ENCODE peak calls at places on chromosome 17, in four cellular contexts. One of them, this sample, is unnamed. For H3K4me1, the result is how much of the 10 kb centered on the place peaks cover.

GRCh38 chr17:42107597-42108576 is 4.6 kb downstream of the DHX58 start:
- DNase-seq in PC-3: no peak
- DNase-seq in H1: peak
- DNase-seq in mesendoderm: peak
- DNase-seq in this sample: peak

GRCh38 chr17:3656353-3656752 is 12.0 kb downstream of the TAX1BP3 start:
- DNase-seq in PC-3: no peak
- DNase-seq in mesendoderm: no peak
- DNase-seq in H1: no peak
- DNase-seq in this sample: no peak

GRCh38 chr17:2180768-2181167 is 122.8 kb downstream of the SMG6 start:
- DNase-seq in PC-3: no peak
- DNase-seq in H1: no peak
- DNase-seq in mesendoderm: no peak
- DNase-seq in this sample: no peak

GRCh38 chr17:32971171-32971570 is 20.5 kb upstream of the SPACA3 start:
- DNase-seq in H1: no peak
- DNase-seq in PC-3: peak
- DNase-seq in mesendoderm: no peak
- DNase-seq in this sample: no peak

GRCh38 chr17:57408064-57408811 is 151.9 kb downstream of the MSI2 start:
- DNase-seq in H1: no peak
- DNase-seq in mesendoderm: peak
- DNase-seq in PC-3: peak
- DNase-seq in this sample: peak

GRCh38 chr17:82752371-82753200 is 721 bp downstream of the TBCD start:
- DNase-seq in PC-3: no peak
- DNase-seq in mesendoderm: no peak
- DNase-seq in H1: no peak
- DNase-seq in this sample: no peak

GRCh38 chr17:83137523-83137922 is 58.1 kb downstream of the METRNL start:
- DNase-seq in H1: no peak
- DNase-seq in mesendoderm: no peak
- DNase-seq in PC-3: no peak
- DNase-seq in this sample: no peak

GRCh38 chr17:68591583-68591982 is 9.6 kb downstream of the FAM20A start:
- DNase-seq in H1: no peak
- DNase-seq in mesendoderm: peak
- DNase-seq in PC-3: peak
- DNase-seq in this sample: no peak

GRCh38 chr17:21282231-21282630 is 2.3 kb upstream of the MAP2K3 start:
- DNase-seq in H1: no peak
- DNase-seq in PC-3: peak
- DNase-seq in mesendoderm: peak
- DNase-seq in this sample: peak

GRCh38 chr17:73689596-73690275 is 45.5 kb upstream of the SDK2 start:
- DNase-seq in PC-3: no peak
- DNase-seq in H1: no peak
- DNase-seq in mesendoderm: no peak
- DNase-seq in this sample: no peak

GRCh38 chr17:27315322-27315721 is 21.4 kb downstream of the WSB1 start:
- DNase-seq in H1: no peak
- DNase-seq in PC-3: no peak
- DNase-seq in mesendoderm: no peak
- DNase-seq in this sample: peak

GRCh38 chr17:73705594-73705993 is 61.3 kb upstream of the SDK2 start:
- DNase-seq in PC-3: peak
- DNase-seq in H1: no peak
- DNase-seq in mesendoderm: no peak
- DNase-seq in this sample: peak

GRCh38 chr17:15966879-15967248 is 21.9 kb downstream of the ADORA2B start:
- DNase-seq in mesendoderm: peak
- DNase-seq in H1: no peak
- DNase-seq in PC-3: peak
- DNase-seq in this sample: no peak

GRCh38 chr17:556431-556995 is 158.1 kb downstream of the VPS53 start:
- DNase-seq in H1: no peak
- DNase-seq in mesendoderm: no peak
- DNase-seq in PC-3: no peak
- DNase-seq in this sample: no peak

GRCh38 chr17:5226940-5227878 is 7.5 kb downstream of the SCIMP start:
- DNase-seq in mesendoderm: peak
- DNase-seq in H1: no peak
- DNase-seq in PC-3: no peak
- DNase-seq in this sample: no peak

GRCh38 chr17:76271669-76272540 is 6.8 kb downstream of the UBALD2 start:
- DNase-seq in H1: no peak
- DNase-seq in mesendoderm: peak
- DNase-seq in PC-3: no peak
- DNase-seq in this sample: no peak

GRCh38 chr17:10089221-10089799 is 109.1 kb downstream of the GAS7 start:
- DNase-seq in H1: no peak
- DNase-seq in PC-3: no peak
- DNase-seq in mesendoderm: no peak
- DNase-seq in this sample: no peak

GRCh38 chr17:50642071-50642721 is 7.5 kb downstream of the ABCC3 start:
- DNase-seq in H1: no peak
- DNase-seq in PC-3: no peak
- DNase-seq in mesendoderm: no peak
- DNase-seq in this sample: no peak

GRCh38 chr17:77786740-77787505 is 171.6 kb upstream of the TNRC6C start:
- DNase-seq in mesendoderm: peak
- DNase-seq in H1: peak
- DNase-seq in PC-3: no peak
- DNase-seq in this sample: no peak

GRCh38 chr17:48724241-48725004 is 1.4 kb downstream of the PRAC2 start:
- DNase-seq in H1: no peak
- DNase-seq in mesendoderm: peak
- DNase-seq in PC-3: peak
- DNase-seq in this sample: peak

GRCh38 chr17:82687375-82687861 is 11.1 kb downstream of the RAB40B start:
- DNase-seq in H1: no peak
- DNase-seq in mesendoderm: no peak
- DNase-seq in PC-3: no peak
- DNase-seq in this sample: no peak

GRCh38 chr17:48601528-48602430 is 3.0 kb downstream of the HOXB6 start:
- DNase-seq in H1: no peak
- DNase-seq in mesendoderm: no peak
- DNase-seq in PC-3: no peak
- DNase-seq in this sample: peak

GRCh38 chr17:67378444-67379250 is 1.6 kb downstream of the PITPNC1 start:
- DNase-seq in PC-3: peak
- DNase-seq in mesendoderm: peak
- DNase-seq in H1: no peak
- DNase-seq in this sample: peak

GRCh38 chr17:61816538-61816937 is 46.8 kb downstream of the BRIP1 start:
- DNase-seq in H1: no peak
- DNase-seq in mesendoderm: no peak
- DNase-seq in PC-3: no peak
- DNase-seq in this sample: no peak

GRCh38 chr17:38727661-38728220 is 2.4 kb upstream of the CISD3 start:
- DNase-seq in mesendoderm: no peak
- DNase-seq in H1: no peak
- DNase-seq in PC-3: no peak
- DNase-seq in this sample: no peak

GRCh38 chr17:77503916-77504651 is 363.3 kb downstream of the SEC14L1 start:
- DNase-seq in PC-3: no peak
- DNase-seq in H1: no peak
- DNase-seq in mesendoderm: peak
- DNase-seq in this sample: peak

GRCh38 chr17:42305543-42306384 is 17.5 kb downstream of the STAT5A start:
- DNase-seq in H1: no peak
- DNase-seq in mesendoderm: no peak
- DNase-seq in PC-3: no peak
- DNase-seq in this sample: no peak

GRCh38 chr17:81349397-81350319 is 45.6 kb upstream of the BAHCC1 start:
- DNase-seq in H1: no peak
- DNase-seq in mesendoderm: no peak
- DNase-seq in PC-3: peak
- DNase-seq in this sample: peak

GRCh38 chr17:82178499-82179290 is 33.9 kb downstream of the CCDC57 start:
- DNase-seq in mesendoderm: no peak
- DNase-seq in H1: no peak
- DNase-seq in PC-3: no peak
- DNase-seq in this sample: no peak

GRCh38 chr17:69870751-69871199 is 204.2 kb upstream of the KCNJ16 start:
- DNase-seq in PC-3: peak
- DNase-seq in mesendoderm: peak
- DNase-seq in H1: peak
- DNase-seq in this sample: peak

GRCh38 chr17:3961564-3962047 is 2.6 kb downstream of the ATP2A3 start:
- DNase-seq in mesendoderm: no peak
- DNase-seq in PC-3: no peak
- DNase-seq in H1: no peak
- DNase-seq in this sample: no peak

GRCh38 chr17:56994009-56994792 is 16.3 kb downstream of the SCPEP1 start:
- DNase-seq in mesendoderm: no peak
- DNase-seq in PC-3: peak
- DNase-seq in H1: no peak
- DNase-seq in this sample: no peak

GRCh38 chr17:46889519-46889918 is 33.4 kb upstream of the GOSR2 start:
- DNase-seq in mesendoderm: no peak
- DNase-seq in PC-3: no peak
- DNase-seq in H1: no peak
- DNase-seq in this sample: no peak

GRCh38 chr17:78575340-78575739 is 1.9 kb downstream of the DNAH17 start:
- DNase-seq in H1: no peak
- DNase-seq in PC-3: no peak
- DNase-seq in mesendoderm: no peak
- DNase-seq in this sample: no peak

GRCh38 chr17:33647976-33648375 is 354.9 kb upstream of the ASIC2 start:
- DNase-seq in mesendoderm: peak
- DNase-seq in PC-3: no peak
- DNase-seq in H1: no peak
- DNase-seq in this sample: peak

GRCh38 chr17:48842746-48843145 is 11.9 kb downstream of the CALCOCO2 start:
- DNase-seq in H1: no peak
- DNase-seq in PC-3: no peak
- DNase-seq in mesendoderm: no peak
- DNase-seq in this sample: no peak

GRCh38 chr17:2043785-2044184 is 2.0 kb downstream of the OVCA2 start:
- DNase-seq in PC-3: peak
- DNase-seq in H1: no peak
- DNase-seq in mesendoderm: peak
- DNase-seq in this sample: no peak

GRCh38 chr17:32258383-32259121 is 7.1 kb upstream of the RHBDL3 start:
- DNase-seq in mesendoderm: no peak
- DNase-seq in PC-3: no peak
- DNase-seq in H1: no peak
- DNase-seq in this sample: no peak

GRCh38 chr17:48194097-48194550 is 86.6 kb downstream of the SNX11 start:
- DNase-seq in mesendoderm: no peak
- DNase-seq in PC-3: peak
- DNase-seq in H1: no peak
- DNase-seq in this sample: no peak

GRCh38 chr17:12603566-12603965 is 62.1 kb upstream of the MYOCD start:
- DNase-seq in PC-3: no peak
- DNase-seq in mesendoderm: no peak
- DNase-seq in H1: no peak
- DNase-seq in this sample: no peak

GRCh38 chr17:12596961-12597360 is 68.7 kb upstream of the MYOCD start:
- DNase-seq in PC-3: no peak
- DNase-seq in mesendoderm: no peak
- DNase-seq in H1: no peak
- DNase-seq in this sample: no peak

GRCh38 chr17:12597895-12598294 is 67.8 kb upstream of the MYOCD start:
- DNase-seq in mesendoderm: no peak
- DNase-seq in H1: no peak
- DNase-seq in PC-3: no peak
- DNase-seq in this sample: no peak

GRCh38 chr17:12599185-12599920 is 66.3 kb upstream of the MYOCD start:
- DNase-seq in mesendoderm: no peak
- DNase-seq in H1: no peak
- DNase-seq in PC-3: no peak
- DNase-seq in this sample: no peak

GRCh38 chr17:12600349-12600748 is 65.3 kb upstream of the MYOCD start:
- DNase-seq in H1: no peak
- DNase-seq in mesendoderm: no peak
- DNase-seq in PC-3: no peak
- DNase-seq in this sample: no peak
- H3K4me2 ChIP-seq in H1: no peak
- H3K4me2 ChIP-seq in mesendoderm: no peak
- H3K4me2 ChIP-seq in PC-3: no peak
- H3K4me2 ChIP-seq in this sample: no peak

GRCh38 chr17:40926341-40926740 is 11.1 kb downstream of the KRT23 start:
- DNase-seq in mesendoderm: no peak
- DNase-seq in H1: no peak
- DNase-seq in PC-3: no peak
- DNase-seq in this sample: no peak

GRCh38 chr17:40922239-40922638 is 15.2 kb downstream of the KRT23 start:
- DNase-seq in PC-3: peak
- DNase-seq in mesendoderm: peak
- DNase-seq in H1: no peak
- DNase-seq in this sample: peak

GRCh38 chr17:40916366-40916765 is 21.1 kb downstream of the KRT23 start:
- DNase-seq in mesendoderm: peak
- DNase-seq in H1: no peak
- DNase-seq in PC-3: no peak
- DNase-seq in this sample: no peak

GRCh38 chr17:40915721-40916256 is 21.7 kb downstream of the KRT23 start:
- DNase-seq in mesendoderm: no peak
- DNase-seq in H1: no peak
- DNase-seq in PC-3: peak
- DNase-seq in this sample: no peak

DNA sequence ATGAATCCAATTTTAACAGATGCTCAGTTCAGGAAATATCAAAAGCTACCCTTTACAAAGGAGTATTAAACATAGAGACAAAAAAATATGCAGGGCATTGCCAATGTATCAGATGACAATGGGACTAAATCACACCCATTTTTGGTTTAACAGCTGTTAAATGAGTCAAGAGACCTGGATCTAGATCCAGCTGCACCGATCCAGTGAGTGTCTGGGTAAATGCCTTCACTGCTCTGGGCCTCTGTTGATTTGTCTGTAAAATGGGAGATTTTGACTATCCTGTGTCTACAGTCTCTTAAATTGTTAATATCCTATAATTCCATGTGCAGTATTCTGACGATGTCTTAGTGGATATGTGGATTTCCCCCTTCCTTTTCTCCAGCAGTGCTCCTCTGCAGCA is 16.4 kb downstream of the KRT23 start:
- DNase-seq in H1: no peak
- DNase-seq in mesendoderm: no peak
- DNase-seq in PC-3: peak
- DNase-seq in this sample: no peak
- H3K4me1 ChIP-seq in H1: under half
- H3K4me1 ChIP-seq in mesendoderm: under half
- H3K4me1 ChIP-seq in PC-3: under half
- H3K4me1 ChIP-seq in this sample: under half

GRCh38 chr17:44915321-44915726 is at the start of gene GFAP:
- DNase-seq in mesendoderm: no peak
- DNase-seq in H1: no peak
- DNase-seq in PC-3: no peak
- DNase-seq in this sample: peak
- H3K4me2 ChIP-seq in mesendoderm: no peak
- H3K4me2 ChIP-seq in H1: no peak
- H3K4me2 ChIP-seq in PC-3: no peak
- H3K4me2 ChIP-seq in this sample: no peak

GRCh38 chr17:64057701-64058263 is 37.3 kb upstream of the ICAM2 start:
- DNase-seq in mesendoderm: no peak
- DNase-seq in PC-3: peak
- DNase-seq in H1: no peak
- DNase-seq in this sample: no peak
- H3K4me1 ChIP-seq in mesendoderm: under half
- H3K4me1 ChIP-seq in PC-3: under half
- H3K4me1 ChIP-seq in H1: under half
- H3K4me1 ChIP-seq in this sample: under half

This sample was measured in hepatocyte.